ENCODE peak calls at places on chromosomes 12 and 14, in nine cellular contexts. One of them, this sample, is unnamed.
A peak's percentile ranks its signal among the peaks of the same experiment; 100 is the strongest.

GRCh38 chr12:57756406-57757341 is 1.8 kb downstream of the MARCHF9 start:
- DNase-seq in MCF 10A: no peak
- DNase-seq in NB4: peak; percentile 80
- DNase-seq in effector memory CD8-positive, alpha-beta T cell: peak; percentile 63
- DNase-seq in RWPE1: peak; percentile 66
- DNase-seq in dorsolateral prefrontal cortex: no peak
- DNase-seq in HTR-8/SVneo: no peak
- DNase-seq in caudate nucleus: no peak
- DNase-seq in coronary artery: no peak
- DNase-seq in this sample: no peak

GRCh38 chr12:53480425-53481107 is 18.7 kb downstream of the MAP3K12 start:
- DNase-seq in MCF 10A: no peak
- DNase-seq in NB4: no peak
- DNase-seq in effector memory CD8-positive, alpha-beta T cell: no peak
- DNase-seq in RWPE1: no peak
- DNase-seq in dorsolateral prefrontal cortex: no peak
- DNase-seq in HTR-8/SVneo: no peak
- DNase-seq in caudate nucleus: no peak
- DNase-seq in coronary artery: no peak
- DNase-seq in this sample: no peak

GRCh38 chr14:20197459-20197858 is 6.8 kb downstream of the OR11G2 start:
- DNase-seq in MCF 10A: no peak
- DNase-seq in NB4: peak; percentile 44
- DNase-seq in effector memory CD8-positive, alpha-beta T cell: no peak
- DNase-seq in RWPE1: no peak
- DNase-seq in dorsolateral prefrontal cortex: no peak
- DNase-seq in HTR-8/SVneo: no peak
- DNase-seq in caudate nucleus: no peak
- DNase-seq in coronary artery: no peak
- DNase-seq in this sample: no peak

GRCh38 chr12:24854908-24855307 is 94.0 kb downstream of the BCAT1 start:
- DNase-seq in MCF 10A: no peak
- DNase-seq in NB4: no peak
- DNase-seq in effector memory CD8-positive, alpha-beta T cell: no peak
- DNase-seq in RWPE1: no peak
- DNase-seq in dorsolateral prefrontal cortex: no peak
- DNase-seq in HTR-8/SVneo: no peak
- DNase-seq in caudate nucleus: no peak
- DNase-seq in coronary artery: no peak
- DNase-seq in this sample: no peak

GRCh38 chr14:99982449-99983250 is 82.6 kb upstream of the EVL start:
- DNase-seq in MCF 10A: peak; percentile 74
- DNase-seq in NB4: peak; percentile 78
- DNase-seq in effector memory CD8-positive, alpha-beta T cell: peak; percentile 60
- DNase-seq in RWPE1: peak; percentile 72
- DNase-seq in dorsolateral prefrontal cortex: no peak
- DNase-seq in HTR-8/SVneo: peak; percentile 66
- DNase-seq in caudate nucleus: no peak
- DNase-seq in coronary artery: no peak
- DNase-seq in this sample: peak; percentile 35

GRCh38 chr12:90945070-90945649 is 9.8 kb downstream of the CCER1 start:
- DNase-seq in MCF 10A: peak; percentile 34
- DNase-seq in NB4: peak; percentile 52
- DNase-seq in effector memory CD8-positive, alpha-beta T cell: no peak
- DNase-seq in RWPE1: peak; percentile 18
- DNase-seq in dorsolateral prefrontal cortex: no peak
- DNase-seq in HTR-8/SVneo: peak; percentile 23
- DNase-seq in caudate nucleus: no peak
- DNase-seq in coronary artery: no peak
- DNase-seq in this sample: no peak

GRCh38 chr12:65025070-65025469 is 96.0 kb downstream of the WIF1 start:
- DNase-seq in MCF 10A: no peak
- DNase-seq in NB4: no peak
- DNase-seq in effector memory CD8-positive, alpha-beta T cell: no peak
- DNase-seq in RWPE1: no peak
- DNase-seq in dorsolateral prefrontal cortex: no peak
- DNase-seq in HTR-8/SVneo: no peak
- DNase-seq in caudate nucleus: no peak
- DNase-seq in coronary artery: no peak
- DNase-seq in this sample: no peak

GRCh38 chr12:8890313-8891084 is 23.8 kb upstream of the PHC1 start:
- DNase-seq in MCF 10A: peak; percentile 67
- DNase-seq in NB4: peak; percentile 57
- DNase-seq in effector memory CD8-positive, alpha-beta T cell: peak; percentile 67
- DNase-seq in RWPE1: peak; percentile 61
- DNase-seq in dorsolateral prefrontal cortex: no peak
- DNase-seq in HTR-8/SVneo: peak; percentile 51
- DNase-seq in caudate nucleus: no peak
- DNase-seq in coronary artery: no peak
- DNase-seq in this sample: peak; percentile 10

This sample was measured in occipital lobe.